ENCODE peak calls at places on chromosomes 4 and X, in seven cellular contexts. A, H, B, R, J, Y and V are unnamed samples.

GRCh38 chrX:13373807-13374187 is 53.9 kb upstream of the ATXN3L start:
- DNase-seq in Y (no peak), J (no peak), H (no peak), R (no peak), B (no peak), A (no peak), V (no peak)

GRCh38 chr4:139763668-139764067 is 98.0 kb downstream of the MGST2 start:
- DNase-seq in H (no peak), R (no peak), A (no peak), J (no peak), Y (peak; percentile 35), B (no peak), V (peak; percentile 27)

GRCh38 chr4:25838526-25838925 is 24.3 kb downstream of the SEL1L3 start:
- DNase-seq in B (no peak), H (no peak), J (no peak), R (no peak), A (no peak), Y (no peak), V (no peak)

GRCh38 chr4:19686456-19686855 is 565.2 kb upstream of the SLIT2 start:
- DNase-seq in A (no peak), R (no peak), H (no peak), B (no peak), J (no peak), Y (no peak), V (no peak)

GRCh38 chr4:134027931-134028330 is 173.7 kb downstream of the PABPC4L start:
- DNase-seq in A (no peak), B (no peak), J (no peak), Y (no peak), R (no peak), H (no peak), V (no peak)

GRCh38 chr4:90318208-90318607 is 191.0 kb downstream of the CCSER1 start:
- DNase-seq in Y (no peak), J (no peak), A (no peak), H (no peak), R (no peak), B (no peak), V (no peak)

GRCh38 chr4:74873545-74874295 is 59.2 kb upstream of the PARM1 start:
- DNase-seq in R (peak; percentile 2), J (no peak), A (no peak), B (no peak), Y (peak; percentile 29), H (no peak), V (no peak)

GRCh38 chr4:40228497-40229365 is 31.9 kb downstream of the RHOH start:
- DNase-seq in Y (no peak), A (no peak), H (no peak), J (no peak), R (no peak), B (no peak), V (no peak)

GRCh38 chrX:115021121-115021520 is 3.7 kb upstream of the IL13RA2 start:
- DNase-seq in H (no peak), A (no peak), B (no peak), Y (no peak), R (no peak), J (no peak), V (no peak)

GRCh38 chrX:50747471-50747900 is 66.5 kb downstream of the SHROOM4 start:
- DNase-seq in B (no peak), A (no peak), H (no peak), Y (peak; percentile 30), R (no peak), J (peak; percentile 24), V (peak; percentile 4)

GRCh38 chr4:2357821-2358745 is 60.4 kb downstream of the ZFYVE28 start:
- DNase-seq in R (no peak), Y (no peak), B (no peak), H (no peak), J (no peak), A (no peak), V (no peak)

GRCh38 chr4:128468485-128468989 is 180.9 kb upstream of the PGRMC2 start:
- DNase-seq in A (no peak), B (no peak), Y (no peak), J (no peak), H (no peak), R (peak; percentile 91), V (no peak)

GRCh38 chr4:74934016-74934821 is 1.3 kb downstream of the PARM1 start:
- DNase-seq in A (no peak), J (peak; percentile 34), H (no peak), R (peak; percentile 58), Y (no peak), B (no peak), V (no peak)

GRCh38 chrX:131322646-131323045 is 33.5 kb upstream of the IGSF1 start:
- DNase-seq in R (no peak), B (no peak), J (no peak), Y (no peak), A (no peak), H (no peak), V (no peak)

GRCh38 chrX:118726887-118727685 is at the start of gene IL13RA1:
- DNase-seq in A (no peak), J (peak; percentile 75), B (no peak), H (no peak), R (peak; percentile 81), Y (no peak), V (no peak)

GRCh38 chr4:79147251-79147650 is 178.6 kb downstream of the NAA11 start:
- DNase-seq in H (no peak), B (no peak), A (no peak), Y (no peak), R (no peak), J (no peak), V (no peak)

GRCh38 chrX:101462892-101463291 is 22.4 kb upstream of the ARMCX4 start:
- DNase-seq in R (peak; percentile 7), J (peak; percentile 6), Y (peak; percentile 28), A (no peak), H (no peak), B (no peak), V (peak; percentile 8)

GRCh38 chr4:140149851-140150635 is 3.9 kb downstream of the MAML3 start:
- DNase-seq in J (peak; percentile 70), Y (peak; percentile 86), R (peak; percentile 87), B (peak; percentile 61), H (peak; percentile 60), A (peak; percentile 44), V (peak; percentile 66)

GRCh38 chrX:37846934-37847732 is at the start of gene DYNLT3:
- DNase-seq in Y (peak; percentile 82), B (peak; percentile 62), H (peak; percentile 67), R (peak; percentile 87), J (peak; percentile 64), A (peak; percentile 41), V (no peak)

GRCh38 chrX:155563099-155563498 is 49.7 kb downstream of the TMLHE start:
- DNase-seq in J (no peak), H (no peak), A (no peak), Y (no peak), B (no peak), R (no peak), V (no peak)

GRCh38 chrX:136525738-136526606 is 6.0 kb upstream of the VGLL1 start:
- DNase-seq in H (no peak), R (peak; percentile 70), A (peak; percentile 27), Y (no peak), J (no peak), B (no peak), V (no peak)

GRCh38 chr4:106208481-106209460 is 107.2 kb downstream of the TBCK start:
- DNase-seq in A (no peak), R (no peak), B (no peak), J (no peak), Y (no peak), H (no peak), V (no peak)

GRCh38 chr4:181701219-181701618 is 542.0 kb upstream of the TENM3 start:
- DNase-seq in B (no peak), Y (no peak), J (no peak), A (no peak), H (no peak), R (no peak), V (no peak)

GRCh38 chr4:166600264-166600663 is 634.0 kb downstream of the SPOCK3 start:
- DNase-seq in Y (no peak), H (no peak), R (no peak), B (no peak), J (no peak), A (no peak), V (no peak)

GRCh38 chr4:174398728-174399127 is 115.0 kb downstream of the CEP44 start:
- DNase-seq in Y (no peak), B (no peak), H (no peak), R (no peak), J (no peak), A (no peak), V (no peak)

GRCh38 chr4:24798036-24798610 is 2.8 kb downstream of the SOD3 start:
- DNase-seq in H (no peak), J (no peak), B (no peak), Y (no peak), A (no peak), R (no peak), V (no peak)

GRCh38 chr4:5399790-5400421 is 308.5 kb downstream of the EVC2 start:
- DNase-seq in H (no peak), A (no peak), B (no peak), J (peak; percentile 52), Y (peak; percentile 47), R (peak; percentile 18), V (peak; percentile 23)

GRCh38 chr4:128528793-128529553 is 241.4 kb upstream of the PGRMC2 start:
- DNase-seq in J (no peak), Y (no peak), B (no peak), A (no peak), R (no peak), H (no peak), V (no peak)